ENCODE peak calls at places on chromosomes 5 and 9, in four cellular contexts. One of them, this sample, is unnamed.

GRCh38 chr5:59246470-59247250 is 646.9 kb downstream of the PDE4D start:
- DNase-seq in ACHN: no peak
- DNase-seq in stimulated activated CD8-positive, alpha-beta memory T cell treated with anti-CD3 and anti-CD28 coated beads, Interleukin-4, amount 100 ng/mL, for 24 hours: no peak
- DNase-seq in KBM-7: no peak
- DNase-seq in this sample: no peak

GRCh38 chr9:130271473-130271872 is 5.9 kb downstream of the HMCN2 start:
- DNase-seq in ACHN: no peak
- DNase-seq in stimulated activated CD8-positive, alpha-beta memory T cell treated with anti-CD3 and anti-CD28 coated beads, Interleukin-4, amount 100 ng/mL, for 24 hours: no peak
- DNase-seq in KBM-7: no peak
- DNase-seq in this sample: no peak

GRCh38 chr5:157025093-157025698 is 33.7 kb downstream of the HAVCR1 start:
- DNase-seq in ACHN: no peak
- DNase-seq in stimulated activated CD8-positive, alpha-beta memory T cell treated with anti-CD3 and anti-CD28 coated beads, Interleukin-4, amount 100 ng/mL, for 24 hours: peak
- DNase-seq in KBM-7: no peak
- DNase-seq in this sample: no peak

GRCh38 chr5:10110228-10110627 is 139.5 kb downstream of the ATPSCKMT start:
- DNase-seq in ACHN: no peak
- DNase-seq in stimulated activated CD8-positive, alpha-beta memory T cell treated with anti-CD3 and anti-CD28 coated beads, Interleukin-4, amount 100 ng/mL, for 24 hours: no peak
- DNase-seq in KBM-7: no peak
- DNase-seq in this sample: no peak

GRCh38 chr5:16957305-16958165 is 21.4 kb upstream of the MYO10 start:
- DNase-seq in ACHN: no peak
- DNase-seq in stimulated activated CD8-positive, alpha-beta memory T cell treated with anti-CD3 and anti-CD28 coated beads, Interleukin-4, amount 100 ng/mL, for 24 hours: no peak
- DNase-seq in KBM-7: no peak
- DNase-seq in this sample: no peak

GRCh38 chr9:129708799-129709198 is 43.4 kb downstream of the PRRX2 start:
- DNase-seq in ACHN: no peak
- DNase-seq in stimulated activated CD8-positive, alpha-beta memory T cell treated with anti-CD3 and anti-CD28 coated beads, Interleukin-4, amount 100 ng/mL, for 24 hours: no peak
- DNase-seq in KBM-7: no peak
- DNase-seq in this sample: no peak

GRCh38 chr9:88555581-88555980 is 20.6 kb downstream of the NXNL2 start:
- DNase-seq in ACHN: no peak
- DNase-seq in stimulated activated CD8-positive, alpha-beta memory T cell treated with anti-CD3 and anti-CD28 coated beads, Interleukin-4, amount 100 ng/mL, for 24 hours: no peak
- DNase-seq in KBM-7: no peak
- DNase-seq in this sample: no peak

GRCh38 chr9:404229-404628 is 189.6 kb downstream of the DOCK8 start:
- DNase-seq in ACHN: no peak
- DNase-seq in stimulated activated CD8-positive, alpha-beta memory T cell treated with anti-CD3 and anti-CD28 coated beads, Interleukin-4, amount 100 ng/mL, for 24 hours: no peak
- DNase-seq in KBM-7: no peak
- DNase-seq in this sample: no peak

GRCh38 chr5:592158-592557 is 20.0 kb upstream of the CEP72 start:
- DNase-seq in ACHN: no peak
- DNase-seq in stimulated activated CD8-positive, alpha-beta memory T cell treated with anti-CD3 and anti-CD28 coated beads, Interleukin-4, amount 100 ng/mL, for 24 hours: no peak
- DNase-seq in KBM-7: no peak
- DNase-seq in this sample: no peak

GRCh38 chr5:32512916-32513315 is 68.4 kb upstream of the ZFR start:
- DNase-seq in ACHN: no peak
- DNase-seq in stimulated activated CD8-positive, alpha-beta memory T cell treated with anti-CD3 and anti-CD28 coated beads, Interleukin-4, amount 100 ng/mL, for 24 hours: no peak
- DNase-seq in KBM-7: no peak
- DNase-seq in this sample: no peak

GRCh38 chr5:172801184-172801671 is 30.2 kb upstream of the DUSP1 start:
- DNase-seq in ACHN: peak
- DNase-seq in stimulated activated CD8-positive, alpha-beta memory T cell treated with anti-CD3 and anti-CD28 coated beads, Interleukin-4, amount 100 ng/mL, for 24 hours: no peak
- DNase-seq in KBM-7: no peak
- DNase-seq in this sample: no peak

GRCh38 chr5:178940569-178941360 is at the start of gene ZNF454:
- DNase-seq in ACHN: no peak
- DNase-seq in stimulated activated CD8-positive, alpha-beta memory T cell treated with anti-CD3 and anti-CD28 coated beads, Interleukin-4, amount 100 ng/mL, for 24 hours: no peak
- DNase-seq in KBM-7: no peak
- DNase-seq in this sample: no peak

GRCh38 chr9:135491764-135492163 is 8.7 kb upstream of the MRPS2 start:
- DNase-seq in ACHN: no peak
- DNase-seq in stimulated activated CD8-positive, alpha-beta memory T cell treated with anti-CD3 and anti-CD28 coated beads, Interleukin-4, amount 100 ng/mL, for 24 hours: no peak
- DNase-seq in KBM-7: no peak
- DNase-seq in this sample: no peak

GRCh38 chr5:64742821-64743220 is 25.7 kb downstream of the SREK1IP1 start:
- DNase-seq in ACHN: no peak
- DNase-seq in stimulated activated CD8-positive, alpha-beta memory T cell treated with anti-CD3 and anti-CD28 coated beads, Interleukin-4, amount 100 ng/mL, for 24 hours: no peak
- DNase-seq in KBM-7: no peak
- DNase-seq in this sample: no peak

GRCh38 chr9:112437406-112437805 is 49.2 kb upstream of the KIAA1958 start:
- DNase-seq in ACHN: no peak
- DNase-seq in stimulated activated CD8-positive, alpha-beta memory T cell treated with anti-CD3 and anti-CD28 coated beads, Interleukin-4, amount 100 ng/mL, for 24 hours: no peak
- DNase-seq in KBM-7: no peak
- DNase-seq in this sample: no peak

GRCh38 chr9:130027533-130028370 is 15.2 kb downstream of the FNBP1 start:
- DNase-seq in ACHN: no peak
- DNase-seq in stimulated activated CD8-positive, alpha-beta memory T cell treated with anti-CD3 and anti-CD28 coated beads, Interleukin-4, amount 100 ng/mL, for 24 hours: no peak
- DNase-seq in KBM-7: no peak
- DNase-seq in this sample: no peak

GRCh38 chr5:12177851-12178250 is 273.6 kb upstream of the CTNND2 start:
- DNase-seq in ACHN: no peak
- DNase-seq in stimulated activated CD8-positive, alpha-beta memory T cell treated with anti-CD3 and anti-CD28 coated beads, Interleukin-4, amount 100 ng/mL, for 24 hours: no peak
- DNase-seq in KBM-7: no peak
- DNase-seq in this sample: no peak

This sample was measured in HL-60.